ENCODE peak calls at places on chromosomes 5 and 9, in ten cellular contexts. Q is adrenal gland, G is NCI-H446, V is PC-3, E is NCI-H1436, D is SW 1271, W is IMR-90, U is body of pancreas, H is NCI-H460, F is bronchial epithelial cell. O is an unnamed sample.
A peak's percentile ranks its signal among the peaks of the same experiment; 100 is the strongest.

GRCh38 chr9:136848393-136849037 is 694 bp upstream of the PHPT1 start:
- DNase-seq in Q (no peak), G (no peak), V (peak; percentile 31), E (peak; percentile 40), D (no peak), W (no peak), U (peak; percentile 60), H (peak; percentile 18), F (peak; percentile 8), O (no peak)

GRCh38 chr9:124242331-124243194 is 15.2 kb upstream of the NEK6 start:
- DNase-seq in Q (no peak), G (no peak), V (no peak), E (no peak), D (no peak), W (peak; percentile 59), U (no peak), H (no peak), F (no peak), O (peak; percentile 49)

GRCh38 chr5:7391688-7392400 is 4.1 kb upstream of the ADCY2 start:
- DNase-seq in Q (no peak), G (no peak), V (no peak), E (no peak), D (no peak), W (no peak), U (peak; percentile 24), H (no peak), F (no peak), O (no peak)

GRCh38 chr5:82396871-82397514 is 118.8 kb upstream of the RPS23 start:
- DNase-seq in Q (peak; percentile 82), G (no peak), V (peak; percentile 92), E (no peak), D (no peak), W (peak; percentile 99), U (peak; percentile 69), H (peak; percentile 40), F (peak; percentile 96), O (peak; percentile 97)

GRCh38 chr9:37514999-37515398 is 29.3 kb downstream of the POLR1E start:
- DNase-seq in Q (no peak), G (no peak), V (no peak), E (no peak), D (no peak), W (no peak), U (no peak), H (no peak), F (no peak), O (no peak)

GRCh38 chr9:114709636-114710035 is 27.6 kb upstream of the TEX48 start:
- DNase-seq in Q (no peak), G (no peak), V (no peak), E (no peak), D (no peak), W (no peak), U (no peak), H (no peak), F (no peak), O (no peak)

GRCh38 chr9:101478444-101478843 is 42.9 kb upstream of the ALDOB start:
- DNase-seq in Q (no peak), G (no peak), V (no peak), E (no peak), D (peak; percentile 3), W (no peak), U (no peak), H (no peak), F (no peak), O (no peak)

GRCh38 chr5:149794338-149795023 is 64.4 kb downstream of the PPARGC1B start:
- DNase-seq in Q (no peak), G (no peak), V (no peak), E (no peak), D (no peak), W (no peak), U (no peak), H (no peak), F (no peak), O (no peak)

GRCh38 chr5:167064199-167064811 is 1227.1 kb upstream of the WWC1 start:
- DNase-seq in Q (no peak), G (no peak), V (no peak), E (no peak), D (no peak), W (no peak), U (no peak), H (no peak), F (no peak), O (no peak)

GRCh38 chr5:179261301-179262125 is 83.7 kb downstream of the ADAMTS2 start:
- DNase-seq in Q (peak; percentile 6), G (no peak), V (peak; percentile 3), E (no peak), D (peak; percentile 25), W (peak; percentile 57), U (no peak), H (no peak), F (no peak), O (peak; percentile 75)

GRCh38 chr9:71819115-71819739 is 50.9 kb upstream of the CEMIP2 start:
- DNase-seq in Q (peak; percentile 63), G (no peak), V (peak; percentile 51), E (no peak), D (peak; percentile 44), W (peak; percentile 39), U (peak; percentile 45), H (peak; percentile 40), F (peak; percentile 18), O (peak; percentile 45)